ENCODE peak calls at places on chromosome 5, in four cellular contexts. M, K, N and L are unnamed samples.

GRCh38 chr5:176441921-176442323 is 6.3 kb upstream of the FAF2 start:
- DNase-seq in M (no peak), K (peak), N (peak), L (no peak)

GRCh38 chr5:151632524-151632923 is 41.4 kb upstream of the FAT2 start:
- DNase-seq in M (no peak), K (no peak), N (no peak), L (no peak)

GRCh38 chr5:172800088-172800551 is 29.1 kb upstream of the DUSP1 start:
- DNase-seq in M (peak), K (no peak), N (peak), L (peak)

GRCh38 chr5:176610430-176610763 is 441 bp upstream of the GPRIN1 start:
- DNase-seq in M (no peak), K (peak), N (no peak), L (no peak)

GRCh38 chr5:107887587-107887986 is 216.8 kb upstream of the EFNA5 start:
- DNase-seq in M (no peak), K (peak), N (no peak), L (no peak)

GRCh38 chr5:78113689-78114088 is 180.8 kb downstream of the AP3B1 start:
- DNase-seq in M (no peak), K (no peak), N (no peak), L (no peak)

GRCh38 chr5:81852277-81853004 is 101.5 kb upstream of the SSBP2 start:
- DNase-seq in M (peak), K (no peak), N (no peak), L (peak)

GRCh38 chr5:57215629-57216195 is 41.9 kb downstream of the GPBP1 start:
- DNase-seq in M (no peak), K (no peak), N (no peak), L (peak)

GRCh38 chr5:149324639-149325038 is 20.7 kb upstream of the GRPEL2 start:
- DNase-seq in M (no peak), K (no peak), N (no peak), L (no peak)